ENCODE peak calls at places on chromosomes 11 and 22, in six cellular contexts. I, N, M, S, Q and L are unnamed samples.

GRCh38 chr11:118115048-118115447 is 28.3 kb upstream of the SMIM35 start:
- DNase-seq in I (no peak), S (no peak), Q (no peak), M (no peak), N (no peak), L (no peak)

GRCh38 chr11:69891421-69892236 is 72.4 kb upstream of the FGF3 start:
- DNase-seq in N (no peak), M (no peak), Q (no peak), I (peak; percentile 68), S (peak; percentile 14), L (no peak)

GRCh38 chr22:36610567-36610966 is 81.6 kb upstream of the EIF3D start:
- DNase-seq in Q (no peak), M (no peak), I (no peak), S (no peak), N (no peak), L (no peak)

GRCh38 chr22:42303304-42304020 is 33.0 kb upstream of the TCF20 start:
- DNase-seq in Q (no peak), S (no peak), M (peak; percentile 45), I (no peak), N (no peak), L (no peak)

GRCh38 chr11:72641900-72642814 is 32.1 kb downstream of the PDE2A start:
- DNase-seq in N (peak; percentile 75), I (peak; percentile 85), Q (peak; percentile 69), M (peak; percentile 51), S (peak; percentile 49), L (peak; percentile 51)

GRCh38 chr11:112637046-112637445 is 324.2 kb upstream of the NCAM1 start:
- DNase-seq in Q (no peak), M (no peak), I (no peak), S (no peak), N (no peak), L (no peak)

GRCh38 chr22:23803001-23803819 is 16.4 kb downstream of the SMARCB1 start:
- DNase-seq in I (no peak), S (no peak), N (no peak), M (no peak), Q (no peak), L (no peak)

GRCh38 chr11:125280646-125281045 is 116.1 kb downstream of the PKNOX2 start:
- DNase-seq in I (no peak), M (no peak), Q (no peak), S (no peak), N (no peak), L (no peak)

GRCh38 chr11:40271361-40271760 is 1188.1 kb downstream of the LRRC4C start:
- DNase-seq in I (no peak), Q (no peak), N (no peak), S (no peak), M (no peak), L (no peak)

GRCh38 chr11:69642549-69642912 is 1.6 kb downstream of the CCND1 start:
- DNase-seq in S (no peak), I (peak; percentile 82), Q (no peak), N (peak; percentile 60), M (peak; percentile 55), L (peak; percentile 38)

GRCh38 chr11:119808431-119809185 is 79.6 kb upstream of the NECTIN1 start:
- DNase-seq in M (no peak), I (no peak), S (no peak), N (no peak), Q (no peak), L (no peak)

GRCh38 chr11:119807841-119808240 is 78.8 kb upstream of the NECTIN1 start:
- DNase-seq in M (no peak), S (no peak), Q (no peak), I (no peak), N (no peak), L (no peak)

GRCh38 chr11:119807402-119807801 is 78.4 kb upstream of the NECTIN1 start:
- DNase-seq in M (no peak), S (no peak), N (no peak), Q (no peak), I (no peak), L (no peak)

GRCh38 chr11:119810478-119811232 is 81.7 kb upstream of the NECTIN1 start:
- DNase-seq in M (no peak), N (no peak), Q (no peak), I (no peak), S (no peak), L (no peak)

DNA sequence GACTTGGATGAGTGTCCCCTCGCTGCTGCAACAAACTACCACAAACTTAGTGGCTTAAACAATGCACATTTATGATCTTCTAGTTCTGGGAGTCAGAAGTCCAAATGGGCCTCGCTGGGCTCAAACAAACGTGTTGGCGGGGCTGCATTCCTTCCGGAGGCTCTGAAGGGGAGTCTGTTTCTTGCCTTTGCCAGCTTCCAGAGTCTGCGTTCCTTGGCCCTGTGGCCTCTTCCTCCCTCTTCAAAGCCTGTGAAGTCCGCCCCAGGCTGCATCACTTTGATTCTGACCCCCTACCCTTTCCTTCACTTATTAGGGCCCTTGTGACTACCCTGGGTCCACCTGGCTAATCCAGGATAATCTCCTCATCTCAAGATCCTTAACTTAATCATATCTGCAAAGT is 80.3 kb upstream of the NECTIN1 start:
- DNase-seq in I (no peak), Q (no peak), M (no peak), N (no peak), S (no peak), L (no peak)
- TF ChIP-seq CTCF in I (no peak), Q (no peak), M (no peak), N (no peak), S (no peak), L (no peak)

GRCh38 chr11:114293201-114293711 is 2.9 kb upstream of the NNMT start:
- DNase-seq in Q (no peak), I (no peak), N (no peak), M (no peak), S (no peak), L (no peak)
- H3K27ac ChIP-seq in Q (peak overlapping the region; percentile 100), I (peak overlapping the region; percentile 87), N (no peak overlapping the region), M (no peak overlapping the region), S (peak overlapping the region; percentile 80), L (peak overlapping the region; percentile 89)

GRCh38 chr11:58575377-58576020 is at the start of gene LPXN:
- DNase-seq in N (no peak), Q (no peak), S (no peak), M (no peak), I (no peak), L (no peak)
- H3K4me3 ChIP-seq in N (peak within 1 kb of the TSS; percentile 98), Q (peak within 1 kb of the TSS; percentile 98), S (peak within 1 kb of the TSS; percentile 92), M (no peak within 1 kb of the TSS), I (peak within 1 kb of the TSS; percentile 91), L (peak within 1 kb of the TSS; percentile 95)

DNA sequence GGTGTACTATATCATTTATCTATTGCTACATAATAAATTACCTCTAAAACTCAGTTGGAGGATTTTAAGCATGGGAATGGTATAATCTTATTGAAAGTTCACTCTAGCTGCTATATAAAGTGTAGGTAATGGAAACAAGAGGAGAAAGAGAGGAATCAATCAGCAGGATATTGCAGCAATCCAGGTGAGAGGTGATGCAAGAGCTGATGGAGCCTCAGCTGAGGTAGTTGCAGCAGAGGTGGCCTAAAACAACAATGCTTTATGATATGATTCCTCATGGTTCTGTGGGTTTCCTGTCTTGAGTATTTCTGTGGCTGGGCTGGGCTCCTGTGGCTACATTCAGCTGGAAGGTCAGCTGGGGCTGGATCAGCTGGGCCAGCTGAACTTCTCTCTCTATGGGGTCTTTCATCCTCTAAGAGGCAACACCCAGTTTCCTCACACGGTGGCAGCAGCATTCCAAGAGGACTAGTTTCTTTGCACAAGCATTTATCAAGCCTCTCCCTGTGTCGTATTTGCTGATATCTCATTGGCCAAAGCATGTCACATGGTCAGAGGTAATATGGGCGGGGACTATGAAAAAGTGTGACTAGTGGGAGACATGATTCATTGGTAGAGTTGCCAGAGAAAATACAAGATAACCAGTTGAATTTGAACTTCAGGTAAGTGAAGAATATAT is 135.4 kb upstream of the LARGE1 start:
- DNase-seq in S (no peak), I (no peak), M (peak; percentile 62), N (peak; percentile 72), Q (peak; percentile 7), L (no peak)
- TF ChIP-seq CTCF in S (no peak), I (no peak), M (peak; percentile 46), N (peak; percentile 62), Q (no peak), L (peak; percentile 42)

GRCh38 chr11:10544491-10545470 is 3.8 kb upstream of the RNF141 start:
- DNase-seq in Q (no peak), I (peak; percentile 49), M (no peak), N (no peak), S (no peak), L (no peak)
- H3K27ac ChIP-seq in Q (no peak overlapping the region), I (no peak overlapping the region), M (no peak overlapping the region), N (no peak overlapping the region), S (no peak overlapping the region), L (no peak overlapping the region)

DNA sequence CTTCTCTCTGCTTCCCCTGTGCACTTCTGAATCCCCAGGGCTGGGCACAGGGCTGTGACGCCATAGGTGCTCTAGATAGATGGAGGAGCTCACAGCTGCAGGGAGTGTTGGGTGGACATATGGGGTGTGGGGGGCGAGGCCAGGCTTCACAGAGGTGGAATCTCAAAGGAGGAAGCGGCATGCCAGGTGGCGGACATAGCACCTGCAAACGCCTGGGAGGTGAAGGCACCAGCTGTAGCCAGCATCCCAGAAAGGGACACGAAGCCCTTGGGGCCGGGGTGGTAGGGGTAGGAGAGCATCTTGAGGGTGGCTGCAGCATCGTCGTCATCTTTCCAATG is 14.6 kb upstream of the KCNQ1OT1 start:
- DNase-seq in I (peak; percentile 57), S (peak; percentile 5), M (no peak), N (no peak), Q (no peak), L (no peak)
- H3K4me3 ChIP-seq in I (no peak overlapping the region), S (no peak overlapping the region), M (no peak overlapping the region), N (no peak overlapping the region), Q (no peak overlapping the region), L (no peak overlapping the region)

DNA sequence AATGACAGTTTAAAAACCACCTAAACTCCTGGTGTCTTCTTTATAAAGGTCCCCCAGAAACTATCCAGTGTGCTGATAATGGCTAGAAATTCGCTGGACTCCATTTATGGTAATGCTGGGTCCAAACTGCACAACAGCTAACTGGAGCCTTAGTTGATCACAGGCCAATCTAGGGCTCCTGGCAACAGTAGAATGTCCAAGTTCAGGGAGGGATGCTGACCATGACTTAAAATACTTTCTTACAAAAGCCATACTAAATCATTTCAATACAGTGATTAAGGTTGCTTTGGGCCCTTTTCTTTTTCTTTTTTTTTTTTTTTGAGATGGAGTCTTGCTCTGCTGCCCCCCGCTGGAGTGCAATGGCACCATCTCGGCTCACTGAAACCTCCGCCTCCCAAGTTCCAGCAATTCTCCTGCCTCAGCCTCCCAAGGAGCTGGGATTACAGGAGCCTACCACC is 14.5 kb upstream of the GAB2 start:
- DNase-seq in S (no peak), Q (no peak), I (no peak), N (peak; percentile 52), M (no peak), L (no peak)
- TF ChIP-seq CTCF in S (peak; percentile 43), Q (peak; percentile 44), I (peak; percentile 50), N (peak; percentile 65), M (peak; percentile 42), L (peak; percentile 59)